ENCODE peak calls at places on chromosomes 11 and 22, in four cellular contexts. One of them, this sample, is unnamed. For H3K79me2, the result is how much of the 10 kb centered on the place peaks cover.

GRCh38 chr22:39502789-39503464 is 837 bp downstream of the MIEF1 start:
- DNase-seq in fibroblast of lung: no peak
- DNase-seq in PC-3: no peak
- DNase-seq in HepG2: no peak
- DNase-seq in this sample: no peak

GRCh38 chr22:37906364-37907008 is 389 bp downstream of the MICALL1 start:
- DNase-seq in fibroblast of lung: no peak
- DNase-seq in PC-3: no peak
- DNase-seq in HepG2: no peak
- DNase-seq in this sample: peak

GRCh38 chr11:58524232-58525036 is 16.5 kb upstream of the OR5B21 start:
- DNase-seq in fibroblast of lung: peak
- DNase-seq in PC-3: peak
- DNase-seq in HepG2: peak
- DNase-seq in this sample: peak

GRCh38 chr11:134599180-134599810 is 187.3 kb upstream of the B3GAT1 start:
- DNase-seq in fibroblast of lung: no peak
- DNase-seq in PC-3: no peak
- DNase-seq in HepG2: no peak
- DNase-seq in this sample: peak

GRCh38 chr11:115637842-115638241 is 133.6 kb upstream of the CADM1 start:
- DNase-seq in fibroblast of lung: no peak
- DNase-seq in PC-3: no peak
- DNase-seq in HepG2: no peak
- DNase-seq in this sample: peak

GRCh38 chr22:44360306-44360685 is 47.5 kb upstream of the SHISAL1 start:
- DNase-seq in fibroblast of lung: no peak
- DNase-seq in PC-3: no peak
- DNase-seq in HepG2: no peak
- DNase-seq in this sample: no peak

GRCh38 chr22:36365020-36365411 is 22.8 kb downstream of the MYH9 start:
- DNase-seq in fibroblast of lung: peak
- DNase-seq in PC-3: peak
- DNase-seq in HepG2: no peak
- DNase-seq in this sample: peak

GRCh38 chr11:57476883-57477506 is 16.7 kb downstream of the RTN4RL2 start:
- DNase-seq in fibroblast of lung: peak
- DNase-seq in PC-3: peak
- DNase-seq in HepG2: no peak
- DNase-seq in this sample: no peak

GRCh38 chr11:132414451-132414850 is 1044.0 kb downstream of the NTM start:
- DNase-seq in fibroblast of lung: no peak
- DNase-seq in PC-3: no peak
- DNase-seq in HepG2: no peak
- DNase-seq in this sample: no peak

GRCh38 chr11:72719144-72719543 is 33.1 kb downstream of the ARAP1 start:
- DNase-seq in fibroblast of lung: peak
- DNase-seq in PC-3: no peak
- DNase-seq in HepG2: no peak
- DNase-seq in this sample: no peak

GRCh38 chr11:2769779-2770555 is 70.2 kb upstream of the KCNQ1OT1 start:
- DNase-seq in fibroblast of lung: no peak
- DNase-seq in PC-3: no peak
- DNase-seq in HepG2: no peak
- DNase-seq in this sample: peak

GRCh38 chr11:11845066-11845465 is 3.3 kb downstream of the USP47 start:
- DNase-seq in fibroblast of lung: no peak
- DNase-seq in PC-3: peak
- DNase-seq in HepG2: no peak
- DNase-seq in this sample: no peak

GRCh38 chr11:78149646-78150045 is 10.2 kb upstream of the ALG8 start:
- DNase-seq in fibroblast of lung: peak
- DNase-seq in PC-3: peak
- DNase-seq in HepG2: no peak
- DNase-seq in this sample: no peak

GRCh38 chr22:29149841-29150555 is 55.7 kb upstream of the EMID1 start:
- DNase-seq in fibroblast of lung: no peak
- DNase-seq in PC-3: no peak
- DNase-seq in HepG2: peak
- DNase-seq in this sample: no peak

GRCh38 chr11:95371147-95371546 is 140.1 kb upstream of the SESN3 start:
- DNase-seq in fibroblast of lung: no peak
- DNase-seq in PC-3: no peak
- DNase-seq in HepG2: no peak
- DNase-seq in this sample: no peak

GRCh38 chr11:75286826-75287465 is 46.4 kb downstream of the TPBGL start:
- DNase-seq in fibroblast of lung: peak
- DNase-seq in PC-3: no peak
- DNase-seq in HepG2: no peak
- DNase-seq in this sample: no peak

GRCh38 chr11:17328856-17329490 is 22.6 kb upstream of the NCR3LG1 start:
- DNase-seq in fibroblast of lung: no peak
- DNase-seq in PC-3: no peak
- DNase-seq in HepG2: no peak
- DNase-seq in this sample: no peak

GRCh38 chr11:15911377-15912044 is 444.8 kb downstream of the SOX6 start:
- DNase-seq in fibroblast of lung: no peak
- DNase-seq in PC-3: no peak
- DNase-seq in HepG2: no peak
- DNase-seq in this sample: no peak

GRCh38 chr11:35714882-35715612 is 52.5 kb downstream of the TRIM44 start:
- DNase-seq in fibroblast of lung: peak
- DNase-seq in PC-3: peak
- DNase-seq in HepG2: no peak
- DNase-seq in this sample: no peak

GRCh38 chr11:8338138-8338537 is 74.5 kb upstream of the LMO1 start:
- DNase-seq in fibroblast of lung: no peak
- DNase-seq in PC-3: peak
- DNase-seq in HepG2: peak
- DNase-seq in this sample: peak

GRCh38 chr11:128905345-128906184 is 14.4 kb downstream of the KCNJ5 start:
- DNase-seq in fibroblast of lung: peak
- DNase-seq in PC-3: peak
- DNase-seq in HepG2: no peak
- DNase-seq in this sample: no peak

GRCh38 chr11:67245046-67245445 is 21.2 kb upstream of the GRK2 start:
- DNase-seq in fibroblast of lung: no peak
- DNase-seq in PC-3: no peak
- DNase-seq in HepG2: no peak
- DNase-seq in this sample: no peak
- H3K9ac ChIP-seq in fibroblast of lung: no peak
- H3K9ac ChIP-seq in PC-3: no peak
- H3K9ac ChIP-seq in HepG2: no peak
- H3K9ac ChIP-seq in this sample: no peak

GRCh38 chr22:49617866-49618688 is 209.6 kb downstream of the BRD1 start:
- DNase-seq in fibroblast of lung: no peak
- DNase-seq in PC-3: no peak
- DNase-seq in HepG2: no peak
- DNase-seq in this sample: no peak

GRCh38 chr22:49614966-49615965 is 212.4 kb downstream of the BRD1 start:
- DNase-seq in fibroblast of lung: no peak
- DNase-seq in PC-3: no peak
- DNase-seq in HepG2: no peak
- DNase-seq in this sample: no peak

GRCh38 chr22:49617264-49617663 is 210.4 kb downstream of the BRD1 start:
- DNase-seq in fibroblast of lung: no peak
- DNase-seq in PC-3: no peak
- DNase-seq in HepG2: no peak
- DNase-seq in this sample: no peak

GRCh38 chr22:49618689-49618953 is 209.1 kb downstream of the BRD1 start:
- DNase-seq in fibroblast of lung: no peak
- DNase-seq in PC-3: no peak
- DNase-seq in HepG2: no peak
- DNase-seq in this sample: no peak

GRCh38 chr22:49616356-49617231 is 211.1 kb downstream of the BRD1 start:
- DNase-seq in fibroblast of lung: no peak
- DNase-seq in PC-3: no peak
- DNase-seq in HepG2: no peak
- DNase-seq in this sample: no peak
- H3K79me2 ChIP-seq in fibroblast of lung: under half
- H3K79me2 ChIP-seq in PC-3: under half
- H3K79me2 ChIP-seq in HepG2: under half
- H3K79me2 ChIP-seq in this sample: under half

GRCh38 chr11:124722176-124722575 is 17.6 kb upstream of the NRGN start:
- DNase-seq in fibroblast of lung: no peak
- DNase-seq in PC-3: no peak
- DNase-seq in HepG2: no peak
- DNase-seq in this sample: no peak
- H3K4me2 ChIP-seq in fibroblast of lung: no peak
- H3K4me2 ChIP-seq in PC-3: no peak
- H3K4me2 ChIP-seq in HepG2: no peak
- H3K4me2 ChIP-seq in this sample: no peak

DNA sequence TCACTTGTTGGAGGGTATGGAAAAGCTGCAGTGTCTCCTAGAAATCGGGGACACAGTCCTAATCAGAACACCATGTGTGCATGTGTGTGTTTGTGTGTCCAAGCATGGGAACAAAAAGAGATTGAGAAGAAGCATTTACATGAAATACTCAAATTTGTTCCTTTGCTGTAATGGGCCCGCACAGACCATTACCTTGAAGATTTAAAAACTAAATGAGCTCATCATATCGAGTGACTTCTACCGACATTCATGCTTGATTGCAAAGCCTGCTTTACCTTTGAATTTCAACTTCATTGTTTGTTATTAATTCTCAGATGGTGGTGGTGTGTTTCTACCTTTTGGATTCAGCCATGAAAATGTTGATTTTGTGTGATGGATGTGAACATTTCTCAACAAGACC is 106.9 kb downstream of the ZBTB16 start:
- DNase-seq in fibroblast of lung: no peak
- DNase-seq in PC-3: no peak
- DNase-seq in HepG2: no peak
- DNase-seq in this sample: no peak
- H3K9ac ChIP-seq in fibroblast of lung: no peak
- H3K9ac ChIP-seq in PC-3: no peak
- H3K9ac ChIP-seq in HepG2: no peak
- H3K9ac ChIP-seq in this sample: no peak

This sample was measured in DND-41.